ENCODE peak calls at places on chromosomes 4 and X, in ten cellular contexts. D is fibroblast of pulmonary artery, P is PC-3, N is BJ, E is ascending aorta, T is MM.1S, I is GM12865, R is fibroblast of the aortic adventitia, L is A549, K is suprapubic skin. Q is an unnamed sample.

GRCh38 chr4:38223306-38223705 is 263.1 kb downstream of the PTTG2 start:
- DNase-seq in P (no peak), E (no peak), R (peak; percentile 44), D (no peak), I (no peak), K (no peak), L (no peak), T (no peak), N (no peak), Q (no peak)

GRCh38 chr4:133720001-133720400 is 481.6 kb downstream of the PABPC4L start:
- DNase-seq in R (no peak), D (no peak), P (no peak), K (no peak), I (no peak), T (no peak), E (no peak), L (no peak), N (no peak), Q (no peak)

GRCh38 chr4:7660640-7661039 is 225.9 kb upstream of the PSAPL1 start:
- DNase-seq in K (no peak), D (no peak), P (no peak), I (no peak), E (no peak), R (no peak), L (no peak), T (no peak), N (no peak), Q (no peak)

GRCh38 chr4:185840953-185841352 is 29.0 kb upstream of the SORBS2 start:
- DNase-seq in D (no peak), K (no peak), N (no peak), L (no peak), T (no peak), P (no peak), I (no peak), E (no peak), R (no peak), Q (no peak)

GRCh38 chr4:11424000-11424399 is 4.7 kb downstream of the HS3ST1 start:
- DNase-seq in I (peak; percentile 70), T (peak; percentile 60), N (no peak), D (peak; percentile 76), K (no peak), P (peak; percentile 6), E (no peak), R (peak; percentile 30), L (peak; percentile 28), Q (no peak)

GRCh38 chrX:122268353-122268752 is 915.7 kb upstream of the GRIA3 start:
- DNase-seq in R (no peak), N (no peak), K (no peak), E (no peak), I (no peak), L (no peak), D (no peak), T (no peak), P (no peak), Q (no peak)

GRCh38 chr4:57110635-57111546 is 706 bp upstream of the IGFBP7 start:
- DNase-seq in E (no peak), R (peak; percentile 79), T (peak; percentile 75), I (peak; percentile 44), N (peak; percentile 26), P (no peak), D (peak; percentile 74), K (no peak), L (no peak), Q (peak; percentile 42)

GRCh38 chrX:34654939-34655338 is 2.1 kb downstream of the TMEM47 start:
- DNase-seq in L (no peak), K (no peak), P (no peak), N (no peak), D (peak; percentile 4), E (no peak), I (no peak), T (no peak), R (peak; percentile 28), Q (no peak)

GRCh38 chr4:76708986-76709385 is 189.0 kb downstream of the SOWAHB start:
- DNase-seq in I (no peak), P (no peak), T (no peak), K (no peak), L (no peak), D (no peak), E (no peak), R (no peak), N (no peak), Q (no peak)

GRCh38 chr4:45078201-45078600 is 351.8 kb upstream of the GNPDA2 start:
- DNase-seq in D (peak; percentile 5), E (no peak), L (no peak), N (no peak), P (peak; percentile 37), I (no peak), R (no peak), K (no peak), T (no peak), Q (no peak)

GRCh38 chr4:110550260-110550659 is 72.6 kb downstream of the PITX2 start:
- DNase-seq in R (peak; percentile 13), D (peak; percentile 37), L (no peak), T (no peak), P (peak; percentile 59), I (no peak), K (no peak), N (no peak), E (no peak), Q (no peak)

GRCh38 chr4:53591372-53591892 is at the start of gene LNX1:
- DNase-seq in I (no peak), N (no peak), T (peak; percentile 33), R (no peak), P (peak; percentile 93), L (no peak), E (no peak), D (no peak), K (peak; percentile 80), Q (no peak)

GRCh38 chrX:153697924-153698865 is 10.5 kb downstream of the SLC6A8 start:
- DNase-seq in K (no peak), P (no peak), I (no peak), R (no peak), E (no peak), T (no peak), L (no peak), D (no peak), N (no peak), Q (no peak)

GRCh38 chr4:156884183-156884582 is 87.4 kb downstream of the PDGFC start:
- DNase-seq in P (no peak), K (no peak), L (no peak), I (no peak), R (no peak), N (no peak), E (no peak), D (no peak), T (no peak), Q (no peak)
- TF ChIP-seq CTCF in P (no peak), K (no peak), L (no peak), I (no peak), R (no peak), N (no peak), E (no peak), D (no peak), T (no peak), Q (no peak)

DNA sequence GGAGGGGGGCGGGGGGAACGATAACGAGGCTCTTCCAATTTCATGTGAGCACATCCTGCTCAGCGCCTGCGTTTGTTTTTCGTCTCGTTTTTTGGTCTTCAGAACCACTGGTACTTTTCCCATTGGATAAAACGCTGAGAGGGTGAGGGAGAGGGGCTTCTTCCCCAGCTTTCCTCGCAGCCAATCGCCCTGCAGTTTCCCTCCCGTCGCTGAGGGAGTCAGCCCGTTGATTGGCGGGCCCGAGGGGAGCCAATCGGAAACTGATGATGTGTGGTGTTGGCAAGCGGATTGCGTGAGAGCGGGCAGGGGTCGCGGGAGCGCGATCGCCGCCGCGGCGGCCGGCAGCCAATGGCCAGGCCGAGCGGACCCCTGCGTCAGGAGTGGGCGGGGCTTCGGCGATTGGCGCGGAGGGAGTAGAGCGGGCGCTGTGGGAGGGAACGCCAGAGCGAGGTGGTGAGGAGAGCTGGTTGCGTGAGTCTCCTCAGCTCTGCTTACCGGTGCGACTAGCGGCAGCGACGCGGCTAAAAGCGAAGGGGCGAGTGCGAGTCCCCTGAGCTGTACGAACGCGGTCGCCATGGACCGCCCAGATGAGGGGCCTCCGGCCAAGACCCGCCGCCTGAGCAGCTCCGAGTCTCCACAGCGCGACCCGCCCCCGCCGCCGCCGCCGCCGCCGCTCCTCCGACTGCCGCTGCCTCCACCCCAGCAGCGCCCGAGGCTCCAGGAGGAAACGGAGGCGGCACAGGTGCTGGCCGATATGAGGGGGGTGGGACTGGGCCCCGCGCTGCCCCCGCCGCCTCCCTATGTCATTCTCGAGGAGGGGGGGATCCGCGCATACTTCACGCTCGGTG is at the start of gene TSPYL2:
- DNase-seq in E (peak; percentile 89), T (peak; percentile 88), N (peak; percentile 90), R (peak; percentile 97), L (peak; percentile 96), D (peak; percentile 98), I (peak; percentile 96), P (peak; percentile 96), K (peak; percentile 95), Q (peak; percentile 89)
- TF ChIP-seq CTCF in E (no peak), T (no peak), N (no peak), R (no peak), L (no peak), D (no peak), I (no peak), P (no peak), K (no peak), Q (no peak)

DNA sequence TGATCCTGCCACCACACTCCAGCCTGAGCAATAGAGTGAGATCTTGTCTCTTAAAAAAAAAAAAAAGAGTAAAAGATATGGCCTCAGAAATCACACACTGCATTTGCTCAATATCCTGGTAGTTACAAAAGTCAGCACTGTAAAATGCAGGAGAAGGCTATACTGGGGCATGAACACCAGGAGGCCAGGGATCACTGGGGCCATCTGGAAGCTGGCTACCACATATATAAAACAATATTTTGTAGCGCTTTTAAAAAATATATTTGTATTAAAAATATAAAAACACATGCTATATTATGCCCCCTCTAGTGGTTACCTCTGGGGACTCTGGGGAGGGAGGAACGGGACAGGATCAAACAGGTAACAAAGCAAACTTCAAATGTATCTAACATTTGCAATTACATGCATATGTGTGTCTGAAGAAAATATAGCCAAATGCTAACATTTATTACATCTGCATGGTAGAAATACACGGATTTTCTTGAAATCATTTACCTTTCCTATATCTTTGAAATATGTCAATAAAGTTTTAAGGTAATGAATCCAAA is 4.0 kb downstream of the C4orf46 start:
- DNase-seq in E (no peak), R (peak; percentile 7), D (peak; percentile 15), N (no peak), I (peak; percentile 36), T (no peak), L (peak; percentile 53), K (no peak), P (peak; percentile 53), Q (no peak)
- TF ChIP-seq CTCF in E (peak; percentile 31), R (peak; percentile 51), D (peak; percentile 54), N (peak; percentile 67), I (peak; percentile 60), T (peak; percentile 20), L (peak; percentile 49), K (peak; percentile 57), P (peak; percentile 55), Q (peak; percentile 23)

GRCh38 chr4:173281001-173281400 is 53.2 kb downstream of the HMGB2 start:
- DNase-seq in P (no peak), K (no peak), N (no peak), L (no peak), R (no peak), I (no peak), E (no peak), D (no peak), T (no peak), Q (no peak)
- TF ChIP-seq CTCF in P (no peak), K (no peak), N (no peak), L (no peak), R (no peak), I (no peak), E (no peak), D (no peak), T (no peak), Q (no peak)

GRCh38 chr4:146398896-146399443 is 122.8 kb downstream of the SLC10A7 start:
- DNase-seq in R (no peak), D (no peak), K (no peak), T (no peak), I (no peak), E (no peak), P (no peak), N (no peak), L (no peak), Q (no peak)
- TF ChIP-seq CTCF in R (no peak), D (no peak), K (no peak), T (no peak), I (no peak), E (no peak), P (no peak), N (no peak), L (no peak), Q (no peak)